ENCODE peak calls at places on chromosomes 4 and X, in five cellular contexts. Y is IMR-90, P is GM10248, W is pons, R is AG20443. E is an unnamed sample.

GRCh38 chrX:121479406-121479805 is 432.0 kb downstream of the GLUD2 start:
- DNase-seq in Y (no peak), P (no peak), W (no peak), R (no peak), E (no peak)

GRCh38 chr4:186541801-186542200 is 13.6 kb downstream of the MTNR1A start:
- DNase-seq in Y (no peak), P (no peak), W (no peak), R (no peak), E (no peak)

GRCh38 chr4:177974461-177974860 is 532.2 kb upstream of the AGA start:
- DNase-seq in Y (peak; percentile 31), P (no peak), W (no peak), R (no peak), E (no peak)

GRCh38 chr4:8709050-8709728 is 116.6 kb downstream of the CPZ start:
- DNase-seq in Y (no peak), P (no peak), W (no peak), R (no peak), E (no peak)

GRCh38 chrX:40154853-40155616 is 57.3 kb upstream of the BCOR start:
- DNase-seq in Y (peak; percentile 50), P (peak; percentile 51), W (no peak), R (no peak), E (peak; percentile 45)

GRCh38 chrX:148470324-148470723 is 30.1 kb upstream of the AFF2 start:
- DNase-seq in Y (no peak), P (no peak), W (no peak), R (no peak), E (no peak)

GRCh38 chr4:70903282-70903603 is 1.1 kb downstream of the MOB1B start:
- DNase-seq in Y (no peak), P (no peak), W (peak; percentile 38), R (no peak), E (no peak)

GRCh38 chr4:122666527-122667245 is 45.8 kb upstream of the IL21 start:
- DNase-seq in Y (peak; percentile 97), P (no peak), W (no peak), R (peak; percentile 67), E (peak; percentile 71)

GRCh38 chr4:91630054-91630453 is 673.7 kb upstream of the GRID2 start:
- DNase-seq in Y (no peak), P (no peak), W (no peak), R (no peak), E (no peak)

GRCh38 chrX:64894454-64895038 is 81.7 kb downstream of the ZC4H2 start:
- DNase-seq in Y (peak; percentile 5), P (peak; percentile 23), W (peak; percentile 4), R (peak; percentile 33), E (no peak)

GRCh38 chr4:174869334-174869733 is 40.3 kb upstream of the GLRA3 start:
- DNase-seq in Y (no peak), P (no peak), W (no peak), R (no peak), E (no peak)

GRCh38 chr4:83320548-83320947 is 14.1 kb downstream of the HPSE start:
- DNase-seq in Y (peak; percentile 45), P (no peak), W (peak; percentile 67), R (peak; percentile 83), E (peak; percentile 78)

GRCh38 chr4:122224348-122224747 is 72.2 kb downstream of the BLTP1 start:
- DNase-seq in Y (peak; percentile 22), P (no peak), W (no peak), R (peak; percentile 13), E (no peak)

GRCh38 chr4:121510260-121510942 is 129.6 kb upstream of the QRFPR start:
- DNase-seq in Y (no peak), P (no peak), W (no peak), R (no peak), E (no peak)

GRCh38 chr4:163017135-163017534 is 149.6 kb downstream of the NAF1 start:
- DNase-seq in Y (no peak), P (no peak), W (no peak), R (no peak), E (no peak)

GRCh38 chr4:104728380-104729122 is 233.9 kb upstream of the CXXC4 start:
- DNase-seq in Y (peak; percentile 83), P (no peak), W (no peak), R (peak; percentile 4), E (no peak)

GRCh38 chr4:87555751-87556619 is 26.8 kb upstream of the SPARCL1 start:
- DNase-seq in Y (peak; percentile 58), P (no peak), W (peak; percentile 31), R (peak; percentile 76), E (no peak)

GRCh38 chrX:17007134-17007768 is 60.8 kb downstream of the REPS2 start:
- DNase-seq in Y (no peak), P (peak; percentile 14), W (peak; percentile 69), R (no peak), E (no peak)

GRCh38 chr4:6142511-6142910 is 57.8 kb downstream of the JAKMIP1 start:
- DNase-seq in Y (no peak), P (no peak), W (no peak), R (no peak), E (no peak)

GRCh38 chr4:180059216-180059881 is 2183.9 kb upstream of the TENM3 start:
- DNase-seq in Y (no peak), P (peak; percentile 32), W (peak; percentile 14), R (no peak), E (no peak)

GRCh38 chr4:12852338-12853307 is 631.5 kb downstream of the RAB28 start:
- DNase-seq in Y (peak; percentile 52), P (peak; percentile 23), W (peak; percentile 72), R (peak; percentile 56), E (no peak)

GRCh38 chrX:1462596-1463251 is 10.0 kb upstream of the ASMTL start:
- DNase-seq in Y (peak; percentile 64), P (no peak), W (no peak), R (no peak), E (peak; percentile 60)

GRCh38 chr4:77203380-77204197 is 46.6 kb downstream of the CCNG2 start:
- DNase-seq in Y (peak; percentile 82), P (peak; percentile 59), W (peak; percentile 75), R (peak; percentile 85), E (peak; percentile 50)

GRCh38 chr4:137390141-137390540 is 142.2 kb downstream of the PCDH18 start:
- DNase-seq in Y (peak; percentile 57), P (no peak), W (no peak), R (no peak), E (no peak)

GRCh38 chr4:71293705-71294104 is 45.1 kb upstream of the SLC4A4 start:
- DNase-seq in Y (peak; percentile 93), P (no peak), W (no peak), R (peak; percentile 44), E (no peak)

GRCh38 chr4:128163177-128164117 is 102.3 kb downstream of the LARP1B start:
- DNase-seq in Y (peak; percentile 87), P (no peak), W (no peak), R (peak; percentile 14), E (peak; percentile 80)

GRCh38 chr4:88341227-88342192 is 37.1 kb upstream of the HERC6 start:
- DNase-seq in Y (peak; percentile 95), P (no peak), W (peak; percentile 29), R (peak; percentile 84), E (peak; percentile 80)

GRCh38 chrX:112083624-112084326 is 1.2 kb upstream of the TRPC5 start:
- DNase-seq in Y (no peak), P (no peak), W (no peak), R (no peak), E (no peak)

GRCh38 chr4:42671431-42672194 is 14.7 kb upstream of the ATP8A1 start:
- DNase-seq in Y (no peak), P (no peak), W (no peak), R (no peak), E (no peak)